ENCODE peak calls at places on chromosomes 2 and 18, in seven cellular contexts. W is tibial artery, Q is brain microvascular endothelial cell, S is left ventricle myocardium inferior, M is aorta, O is testis, L is mesendoderm. I is an unnamed sample.

GRCh38 chr2:207039225-207039624 is 99.9 kb downstream of the CPO start:
- DNase-seq in W (no peak), Q (no peak), S (no peak), M (no peak), O (no peak), L (no peak), I (no peak)

GRCh38 chr18:61975526-61976326 is 82.9 kb upstream of the RNF152 start:
- DNase-seq in W (no peak), Q (no peak), S (no peak), M (no peak), O (no peak), L (no peak), I (no peak)

GRCh38 chr2:207143474-207144190 is 22.1 kb downstream of the KLF7 start:
- DNase-seq in W (peak), Q (no peak), S (peak), M (peak), O (peak), L (peak), I (peak)

GRCh38 chr2:152166633-152167032 is 8.9 kb downstream of the STAM2 start:
- DNase-seq in W (no peak), Q (no peak), S (no peak), M (no peak), O (no peak), L (no peak), I (no peak)

GRCh38 chr18:52002600-52002999 is 337.4 kb upstream of the DCC start:
- DNase-seq in W (no peak), Q (no peak), S (no peak), M (no peak), O (no peak), L (no peak), I (no peak)

GRCh38 chr18:72674710-72675109 is 130.6 kb upstream of the CBLN2 start:
- DNase-seq in W (no peak), Q (no peak), S (no peak), M (no peak), O (no peak), L (no peak), I (no peak)

GRCh38 chr2:11121099-11121822 is 34.0 kb upstream of the SLC66A3 start:
- DNase-seq in W (no peak), Q (no peak), S (no peak), M (no peak), O (no peak), L (peak), I (no peak)

GRCh38 chr18:1665064-1665463 is 760.4 kb downstream of the ADCYAP1 start:
- DNase-seq in W (no peak), Q (no peak), S (no peak), M (no peak), O (no peak), L (no peak), I (no peak)

GRCh38 chr2:23521060-23521459 is 136.1 kb downstream of the KLHL29 start:
- DNase-seq in W (no peak), Q (no peak), S (no peak), M (peak), O (no peak), L (no peak), I (no peak)

GRCh38 chr18:59994357-59994756 is 94.6 kb downstream of the PMAIP1 start:
- DNase-seq in W (no peak), Q (no peak), S (no peak), M (no peak), O (no peak), L (peak), I (no peak)

GRCh38 chr18:49915352-49915751 is 102.0 kb upstream of the ACAA2 start:
- DNase-seq in W (no peak), Q (no peak), S (no peak), M (no peak), O (no peak), L (no peak), I (no peak)

GRCh38 chr2:197167608-197168287 is 142.8 kb downstream of the ANKRD44 start:
- DNase-seq in W (no peak), Q (no peak), S (no peak), M (no peak), O (no peak), L (no peak), I (no peak)

GRCh38 chr18:67269206-67269605 is 247.3 kb downstream of the DSEL start:
- DNase-seq in W (no peak), Q (no peak), S (no peak), M (no peak), O (no peak), L (no peak), I (no peak)

GRCh38 chr18:24837065-24837464 is 376.6 kb downstream of the HRH4 start:
- DNase-seq in W (no peak), Q (no peak), S (no peak), M (no peak), O (no peak), L (no peak), I (no peak)

GRCh38 chr18:67290421-67290820 is 226.1 kb downstream of the DSEL start:
- DNase-seq in W (no peak), Q (no peak), S (no peak), M (no peak), O (no peak), L (no peak), I (no peak)

GRCh38 chr2:9287400-9288059 is 80.9 kb downstream of the ASAP2 start:
- DNase-seq in W (no peak), Q (peak), S (no peak), M (peak), O (no peak), L (peak), I (no peak)

GRCh38 chr2:120761911-120762310 is 26.2 kb downstream of the GLI2 start:
- DNase-seq in W (peak), Q (no peak), S (no peak), M (peak), O (no peak), L (no peak), I (no peak)

GRCh38 chr2:9539530-9539929 is 16.1 kb downstream of the ADAM17 start:
- DNase-seq in W (no peak), Q (no peak), S (no peak), M (no peak), O (no peak), L (no peak), I (no peak)

GRCh38 chr18:30486856-30487255 is 555.7 kb downstream of the DSC3 start:
- DNase-seq in W (no peak), Q (no peak), S (no peak), M (no peak), O (no peak), L (no peak), I (no peak)

GRCh38 chr18:74252032-74252380 is 39.8 kb downstream of the CYB5A start:
- DNase-seq in W (no peak), Q (peak), S (no peak), M (no peak), O (no peak), L (no peak), I (no peak)

GRCh38 chr2:233082222-233082933 is 22.2 kb downstream of the INPP5D start:
- DNase-seq in W (peak), Q (no peak), S (no peak), M (no peak), O (peak), L (no peak), I (no peak)

GRCh38 chr18:13558132-13558531 is 168.2 kb downstream of the FAM210A start:
- DNase-seq in W (no peak), Q (peak), S (peak), M (no peak), O (peak), L (peak), I (peak)

GRCh38 chr2:18423636-18424035 is 136.8 kb downstream of the RDH14 start:
- DNase-seq in W (no peak), Q (no peak), S (no peak), M (no peak), O (no peak), L (no peak), I (no peak)

GRCh38 chr18:79725486-79725885 is 45.9 kb downstream of the CTDP1 start:
- DNase-seq in W (no peak), Q (no peak), S (no peak), M (no peak), O (no peak), L (no peak), I (no peak)

GRCh38 chr18:79723036-79723435 is 43.4 kb downstream of the CTDP1 start:
- DNase-seq in W (no peak), Q (no peak), S (no peak), M (no peak), O (no peak), L (no peak), I (no peak)

GRCh38 chr18:79723628-79724027 is 44.0 kb downstream of the CTDP1 start:
- DNase-seq in W (no peak), Q (no peak), S (no peak), M (no peak), O (no peak), L (no peak), I (no peak)

GRCh38 chr18:79726721-79727120 is 47.1 kb downstream of the CTDP1 start:
- DNase-seq in W (no peak), Q (no peak), S (no peak), M (no peak), O (no peak), L (no peak), I (no peak)

DNA sequence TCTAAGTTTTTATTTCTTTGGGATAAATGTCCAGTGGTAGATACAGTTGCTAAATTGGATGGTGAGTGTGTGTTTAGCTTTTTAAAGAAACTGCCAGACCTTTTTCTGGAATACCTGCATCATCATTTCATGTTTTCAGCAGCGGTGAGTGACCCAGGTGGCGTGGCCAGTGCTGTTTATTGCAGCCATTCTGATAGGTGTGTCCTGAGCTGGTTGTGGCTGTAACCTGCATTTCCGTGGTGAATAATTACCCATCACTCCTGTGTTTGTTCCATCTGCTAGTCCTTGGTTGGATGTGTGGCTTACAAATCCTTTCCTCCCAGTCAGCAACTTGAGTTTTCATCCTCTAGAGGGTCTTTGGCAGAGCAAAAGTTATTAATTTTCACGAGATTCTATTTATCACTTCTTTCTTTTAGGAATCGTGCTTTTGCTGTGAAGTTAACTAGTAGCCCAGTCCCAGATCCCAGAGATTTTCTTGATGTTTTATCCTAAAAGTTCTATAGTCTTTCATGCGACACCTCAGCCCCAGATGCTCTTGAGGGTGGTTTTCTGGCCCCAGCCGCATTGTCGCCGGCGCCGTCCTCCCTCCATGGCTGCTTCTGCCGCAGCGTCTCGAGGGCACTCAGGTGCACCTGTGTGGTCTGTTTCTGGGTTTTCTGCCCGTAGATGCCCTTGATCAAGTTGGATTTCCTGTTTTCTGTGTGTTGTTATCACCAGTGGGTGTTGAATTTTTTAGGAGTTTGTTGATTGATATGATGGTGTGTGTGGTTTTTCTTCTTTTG is 44.9 kb downstream of the CTDP1 start:
- DNase-seq in W (no peak), Q (no peak), S (no peak), M (no peak), O (no peak), L (no peak), I (no peak)
- H3K27ac ChIP-seq in W (no peak), Q (no peak), S (no peak), M (no peak), O (no peak), L (no peak), I (no peak)

GRCh38 chr2:160379399-160379798 is 114.2 kb downstream of the RBMS1 start:
- DNase-seq in W (no peak), Q (peak), S (no peak), M (no peak), O (no peak), L (no peak), I (no peak)
- H3K4me3 ChIP-seq in W (no peak), Q (no peak), S (peak), M (no peak), O (no peak), L (no peak), I (no peak)

GRCh38 chr2:200863655-200864205 is 728 bp downstream of the CLK1 start:
- DNase-seq in W (no peak), Q (no peak), S (no peak), M (no peak), O (peak), L (peak), I (peak)

GRCh38 chr2:200864206-200864976 is at the start of gene CLK1:
- DNase-seq in W (peak), Q (peak), S (peak), M (peak), O (peak), L (peak), I (peak)

GRCh38 chr2:200862532-200863000 is 1.9 kb downstream of the CLK1 start:
- DNase-seq in W (no peak), Q (peak), S (no peak), M (no peak), O (peak), L (peak), I (peak)

GRCh38 chr2:200860092-200860795 is 4.2 kb downstream of the CLK1 start:
- DNase-seq in W (no peak), Q (peak), S (no peak), M (peak), O (peak), L (peak), I (peak)

DNA sequence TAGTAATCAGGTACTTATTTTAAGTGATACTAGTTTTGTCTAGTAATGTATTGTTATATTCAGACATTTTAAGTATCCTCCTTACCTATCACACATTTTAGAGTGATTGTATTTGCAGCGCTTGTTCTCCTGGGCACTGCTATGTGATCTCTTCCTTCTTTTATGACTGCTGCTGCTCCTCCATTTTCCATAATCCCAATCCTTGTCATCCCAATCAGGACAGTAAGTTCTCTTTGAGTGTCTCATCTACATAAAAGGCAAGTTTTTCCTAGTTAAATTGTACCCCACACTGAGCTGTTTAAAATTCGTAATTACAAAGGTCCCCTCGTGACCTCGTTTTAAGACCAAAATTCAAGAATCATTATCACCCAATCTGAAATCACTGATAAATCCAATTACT is 2.8 kb downstream of the CLK1 start:
- DNase-seq in W (no peak), Q (no peak), S (no peak), M (no peak), O (no peak), L (no peak), I (no peak)
- H3K27ac ChIP-seq in W (peak), Q (peak), S (peak), M (no peak), O (peak), L (no peak), I (peak)

DNA sequence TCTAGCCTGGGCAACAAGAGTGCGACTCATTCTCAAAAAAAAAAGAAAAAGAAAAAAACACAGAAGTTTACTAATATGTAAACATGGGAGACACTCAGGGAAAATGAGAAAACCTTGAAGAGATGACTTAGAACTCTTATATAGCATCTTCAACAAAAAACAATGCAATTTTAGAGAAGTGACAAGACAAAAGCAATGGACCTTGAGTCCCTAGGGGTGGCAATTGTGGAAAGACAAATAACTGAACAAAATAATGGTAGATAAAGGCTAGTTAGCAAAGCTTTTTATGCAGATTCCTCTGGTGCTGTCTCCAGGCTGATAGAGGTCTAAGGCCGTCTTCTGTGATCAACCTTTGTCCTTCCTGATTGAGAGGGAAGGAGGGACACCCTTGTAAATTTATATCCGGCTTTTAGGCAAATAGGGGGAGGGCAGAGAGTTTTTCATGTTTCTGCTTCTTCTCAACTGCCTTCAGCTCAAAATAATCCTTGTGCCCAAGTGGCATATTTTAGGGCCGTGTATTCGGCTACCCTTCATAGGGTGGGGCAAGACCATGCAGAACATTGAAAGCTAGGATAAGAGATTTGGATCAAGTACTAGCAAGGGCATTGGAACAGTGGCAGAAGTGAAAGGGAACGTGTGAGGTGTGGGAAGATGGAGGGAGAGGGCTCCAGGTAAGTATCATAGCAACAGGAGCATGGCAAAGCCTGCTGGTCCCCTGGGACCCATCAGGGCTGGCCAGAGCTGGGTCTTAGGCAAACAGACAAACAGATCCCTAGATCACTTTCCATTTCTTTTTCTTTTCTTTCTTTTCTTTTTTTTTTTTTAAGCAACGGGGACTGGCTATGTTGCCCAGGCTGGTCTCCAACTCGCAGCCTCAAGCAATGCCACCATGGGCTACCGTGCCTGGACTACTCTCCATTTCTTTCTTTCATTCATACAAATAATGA is 116.2 kb upstream of the STPG4 start:
- DNase-seq in W (no peak), Q (no peak), S (no peak), M (no peak), O (no peak), L (no peak), I (no peak)
- H3K4me3 ChIP-seq in W (no peak), Q (no peak), S (no peak), M (no peak), O (no peak), L (no peak), I (no peak)

GRCh38 chr2:96113367-96113677 is 3.0 kb downstream of the ADRA2B start:
- DNase-seq in W (no peak), Q (no peak), S (no peak), M (peak), O (no peak), L (no peak), I (no peak)
- H3K27ac ChIP-seq in W (no peak), Q (no peak), S (peak), M (no peak), O (no peak), L (no peak), I (no peak)

GRCh38 chr18:12254820-12255511 is 805 bp downstream of the CIDEA start:
- DNase-seq in W (no peak), Q (no peak), S (no peak), M (no peak), O (no peak), L (peak), I (no peak)

GRCh38 chr18:12252061-12252460 is 2.1 kb upstream of the CIDEA start:
- DNase-seq in W (no peak), Q (no peak), S (no peak), M (no peak), O (no peak), L (no peak), I (no peak)

GRCh38 chr18:12254137-12254819 is at the start of gene CIDEA:
- DNase-seq in W (no peak), Q (no peak), S (no peak), M (peak), O (no peak), L (peak), I (no peak)

GRCh38 chr18:12253027-12253426 is 1.1 kb upstream of the CIDEA start:
- DNase-seq in W (no peak), Q (no peak), S (no peak), M (no peak), O (no peak), L (peak), I (no peak)

DNA sequence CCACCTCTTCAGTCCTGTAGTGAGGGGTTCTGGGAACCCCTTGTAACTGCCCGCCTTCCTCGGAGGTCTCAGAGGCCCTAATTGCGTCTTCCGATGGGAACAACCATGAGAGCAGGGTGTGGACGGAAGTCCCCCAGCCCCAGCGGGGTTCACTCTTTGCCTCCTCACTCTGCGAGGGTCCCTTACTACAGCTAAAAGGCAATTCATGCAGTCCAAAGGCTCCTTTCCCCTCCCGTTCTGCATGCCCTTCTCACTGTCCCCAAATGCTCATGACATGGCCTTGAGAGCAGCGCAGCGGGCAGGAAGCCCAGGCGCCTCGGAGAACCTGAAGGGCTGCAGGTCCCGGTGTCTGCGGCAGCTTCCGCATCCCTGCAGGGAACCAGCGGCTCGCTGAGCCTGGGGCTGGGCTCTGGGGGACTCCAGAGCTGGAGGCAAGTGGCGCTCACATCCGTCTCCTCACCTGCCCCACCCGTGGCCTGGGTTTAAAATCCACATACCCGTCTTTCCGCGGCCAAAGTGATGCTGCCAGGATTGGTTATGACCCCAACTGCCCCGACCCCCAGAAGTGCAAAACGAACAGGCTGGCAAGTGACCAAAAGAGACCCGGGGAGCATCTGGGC is 534 bp upstream of the CIDEA start:
- DNase-seq in W (no peak), Q (no peak), S (peak), M (no peak), O (peak), L (peak), I (peak)
- H3K4me3 ChIP-seq in W (peak), Q (peak), S (peak), M (peak), O (no peak), L (no peak), I (no peak)

GRCh38 chr2:4670331-4670730 is 967.0 kb downstream of the DCDC2C start:
- DNase-seq in W (no peak), Q (no peak), S (no peak), M (no peak), O (no peak), L (no peak), I (no peak)
- H3K27ac ChIP-seq in W (no peak), Q (no peak), S (no peak), M (no peak), O (no peak), L (no peak), I (no peak)

DNA sequence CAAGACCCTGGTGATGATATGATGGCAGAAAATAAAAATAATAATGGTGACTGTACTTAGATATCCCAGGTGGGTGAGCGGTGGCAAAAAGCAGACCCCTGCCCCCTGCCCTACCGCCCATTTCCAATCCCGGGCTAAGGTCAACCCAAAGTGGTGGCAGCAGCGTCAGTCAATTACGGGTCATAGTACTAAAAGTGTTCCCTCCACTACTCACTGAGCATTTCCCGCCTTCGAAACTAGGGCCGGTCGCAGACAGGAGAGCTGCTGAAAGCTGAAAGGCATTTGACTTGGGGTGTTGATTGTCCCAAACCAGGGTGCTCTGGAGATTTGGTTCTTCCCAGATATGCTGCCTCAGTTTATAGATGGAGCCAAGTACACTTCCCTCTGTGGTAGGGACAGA is 169.2 kb downstream of the MSH2 start:
- DNase-seq in W (no peak), Q (no peak), S (no peak), M (no peak), O (no peak), L (no peak), I (no peak)
- H3K4me3 ChIP-seq in W (no peak), Q (no peak), S (no peak), M (no peak), O (no peak), L (no peak), I (no peak)